ENCODE peak calls at places on chromosomes 7 and 10, in nine cellular contexts. One of them, this sample, is unnamed.

GRCh38 chr10:2949221-2949947 is 118.0 kb upstream of the PFKP start:
- DNase-seq in CD8-positive, alpha-beta memory T cell: no peak
- DNase-seq in DND-41: no peak
- DNase-seq in Calu3: no peak
- DNase-seq in astrocyte of the hippocampus: no peak
- DNase-seq in mesendoderm: no peak
- DNase-seq in CD4-positive, alpha-beta T cell: no peak
- DNase-seq in EL: no peak
- DNase-seq in cardiac muscle cell: no peak
- DNase-seq in this sample: no peak

GRCh38 chr7:92810242-92810611 is 26.1 kb downstream of the CDK6 start:
- DNase-seq in CD8-positive, alpha-beta memory T cell: no peak
- DNase-seq in DND-41: no peak
- DNase-seq in Calu3: no peak
- DNase-seq in astrocyte of the hippocampus: no peak
- DNase-seq in mesendoderm: peak; percentile 26
- DNase-seq in CD4-positive, alpha-beta T cell: no peak
- DNase-seq in EL: no peak
- DNase-seq in cardiac muscle cell: peak; percentile 67
- DNase-seq in this sample: no peak

GRCh38 chr7:48094861-48095293 is 5.8 kb downstream of the UPP1 start:
- DNase-seq in CD8-positive, alpha-beta memory T cell: no peak
- DNase-seq in DND-41: no peak
- DNase-seq in Calu3: no peak
- DNase-seq in astrocyte of the hippocampus: peak; percentile 84
- DNase-seq in mesendoderm: peak; percentile 46
- DNase-seq in CD4-positive, alpha-beta T cell: no peak
- DNase-seq in EL: peak; percentile 85
- DNase-seq in cardiac muscle cell: peak; percentile 79
- DNase-seq in this sample: no peak

GRCh38 chr10:96889415-96890171 is 57.5 kb downstream of the LCOR start:
- DNase-seq in CD8-positive, alpha-beta memory T cell: no peak
- DNase-seq in DND-41: no peak
- DNase-seq in Calu3: no peak
- DNase-seq in astrocyte of the hippocampus: no peak
- DNase-seq in mesendoderm: no peak
- DNase-seq in CD4-positive, alpha-beta T cell: no peak
- DNase-seq in EL: no peak
- DNase-seq in cardiac muscle cell: no peak
- DNase-seq in this sample: no peak

GRCh38 chr7:111038185-111038584 is 52.7 kb upstream of the LRRN3 start:
- DNase-seq in CD8-positive, alpha-beta memory T cell: no peak
- DNase-seq in DND-41: no peak
- DNase-seq in Calu3: no peak
- DNase-seq in astrocyte of the hippocampus: no peak
- DNase-seq in mesendoderm: no peak
- DNase-seq in CD4-positive, alpha-beta T cell: no peak
- DNase-seq in EL: no peak
- DNase-seq in cardiac muscle cell: no peak
- DNase-seq in this sample: no peak

GRCh38 chr7:14351167-14351566 is 361.7 kb upstream of the ETV1 start:
- DNase-seq in CD8-positive, alpha-beta memory T cell: no peak
- DNase-seq in DND-41: no peak
- DNase-seq in Calu3: no peak
- DNase-seq in astrocyte of the hippocampus: peak; percentile 2
- DNase-seq in mesendoderm: no peak
- DNase-seq in CD4-positive, alpha-beta T cell: no peak
- DNase-seq in EL: no peak
- DNase-seq in cardiac muscle cell: no peak
- DNase-seq in this sample: no peak

GRCh38 chr7:149827089-149827981 is 10.8 kb upstream of the ZNF862 start:
- DNase-seq in CD8-positive, alpha-beta memory T cell: no peak
- DNase-seq in DND-41: no peak
- DNase-seq in Calu3: no peak
- DNase-seq in astrocyte of the hippocampus: no peak
- DNase-seq in mesendoderm: no peak
- DNase-seq in CD4-positive, alpha-beta T cell: no peak
- DNase-seq in EL: no peak
- DNase-seq in cardiac muscle cell: no peak
- DNase-seq in this sample: no peak

GRCh38 chr7:141074162-141074989 is 512 bp downstream of the TMEM178B start:
- DNase-seq in CD8-positive, alpha-beta memory T cell: no peak
- DNase-seq in DND-41: no peak
- DNase-seq in Calu3: peak; percentile 35
- DNase-seq in astrocyte of the hippocampus: peak; percentile 62
- DNase-seq in mesendoderm: peak; percentile 59
- DNase-seq in CD4-positive, alpha-beta T cell: no peak
- DNase-seq in EL: peak; percentile 26
- DNase-seq in cardiac muscle cell: peak; percentile 11
- DNase-seq in this sample: peak; percentile 36

GRCh38 chr10:78577673-78578072 is 491.1 kb upstream of the ZMIZ1 start:
- DNase-seq in CD8-positive, alpha-beta memory T cell: no peak
- DNase-seq in DND-41: no peak
- DNase-seq in Calu3: no peak
- DNase-seq in astrocyte of the hippocampus: no peak
- DNase-seq in mesendoderm: no peak
- DNase-seq in CD4-positive, alpha-beta T cell: no peak
- DNase-seq in EL: no peak
- DNase-seq in cardiac muscle cell: no peak
- DNase-seq in this sample: no peak

GRCh38 chr7:155425946-155426345 is 32.0 kb upstream of the EN2 start:
- DNase-seq in CD8-positive, alpha-beta memory T cell: no peak
- DNase-seq in DND-41: no peak
- DNase-seq in Calu3: no peak
- DNase-seq in astrocyte of the hippocampus: no peak
- DNase-seq in mesendoderm: no peak
- DNase-seq in CD4-positive, alpha-beta T cell: no peak
- DNase-seq in EL: no peak
- DNase-seq in cardiac muscle cell: no peak
- DNase-seq in this sample: no peak

GRCh38 chr10:35712486-35712885 is 70.4 kb upstream of the FZD8 start:
- DNase-seq in CD8-positive, alpha-beta memory T cell: no peak
- DNase-seq in DND-41: no peak
- DNase-seq in Calu3: no peak
- DNase-seq in astrocyte of the hippocampus: no peak
- DNase-seq in mesendoderm: no peak
- DNase-seq in CD4-positive, alpha-beta T cell: no peak
- DNase-seq in EL: no peak
- DNase-seq in cardiac muscle cell: no peak
- DNase-seq in this sample: no peak